ENCODE peak calls at places on chromosomes 16 and 17, in seven cellular contexts. J is prostate gland, W is IMR-90, M is OCI-LY7, D is adrenal gland, F is A549, Z is neural progenitor cell. L is an unnamed sample.
A peak's percentile ranks its signal among the peaks of the same experiment; 100 is the strongest.

GRCh38 chr16:872436-873242 is 72.1 kb upstream of the GNG13 start:
- DNase-seq in J (no peak), W (no peak), M (no peak), D (no peak), F (no peak), Z (no peak), L (no peak)

GRCh38 chr16:20781697-20782096 is 17.9 kb downstream of the ACSM3 start:
- DNase-seq in J (no peak), W (no peak), M (no peak), D (no peak), F (no peak), Z (no peak), L (no peak)

GRCh38 chr16:67547423-67548264 is 14.7 kb upstream of the CTCF start:
- DNase-seq in J (no peak), W (no peak), M (peak; percentile 99), D (no peak), F (no peak), Z (no peak), L (peak; percentile 83)

GRCh38 chr17:74466111-74466784 is at the start of gene CD300A:
- DNase-seq in J (no peak), W (no peak), M (peak; percentile 74), D (peak; percentile 51), F (no peak), Z (no peak), L (no peak)

GRCh38 chr17:732788-733720 is 658 bp downstream of the TLCD3A start:
- DNase-seq in J (peak; percentile 48), W (peak; percentile 37), M (peak; percentile 24), D (peak; percentile 29), F (no peak), Z (peak; percentile 68), L (peak; percentile 57)

GRCh38 chr16:31376705-31377104 is 16.4 kb upstream of the ITGAD start:
- DNase-seq in J (no peak), W (no peak), M (no peak), D (no peak), F (no peak), Z (no peak), L (no peak)

GRCh38 chr17:37848690-37849616 is 75.3 kb upstream of the TBC1D3K start:
- DNase-seq in J (no peak), W (peak; percentile 96), M (no peak), D (peak; percentile 73), F (peak; percentile 86), Z (no peak), L (peak; percentile 34)

GRCh38 chr17:82882715-82883446 is 43.1 kb upstream of the ZNF750 start:
- DNase-seq in J (peak; percentile 80), W (no peak), M (no peak), D (no peak), F (no peak), Z (no peak), L (no peak)

GRCh38 chr17:16444258-16444886 is 29.0 kb downstream of the TRPV2 start:
- DNase-seq in J (no peak), W (no peak), M (no peak), D (peak; percentile 56), F (no peak), Z (no peak), L (no peak)

GRCh38 chr16:79554912-79555311 is 45.6 kb downstream of the MAF start:
- DNase-seq in J (no peak), W (no peak), M (no peak), D (no peak), F (no peak), Z (no peak), L (no peak)

DNA sequence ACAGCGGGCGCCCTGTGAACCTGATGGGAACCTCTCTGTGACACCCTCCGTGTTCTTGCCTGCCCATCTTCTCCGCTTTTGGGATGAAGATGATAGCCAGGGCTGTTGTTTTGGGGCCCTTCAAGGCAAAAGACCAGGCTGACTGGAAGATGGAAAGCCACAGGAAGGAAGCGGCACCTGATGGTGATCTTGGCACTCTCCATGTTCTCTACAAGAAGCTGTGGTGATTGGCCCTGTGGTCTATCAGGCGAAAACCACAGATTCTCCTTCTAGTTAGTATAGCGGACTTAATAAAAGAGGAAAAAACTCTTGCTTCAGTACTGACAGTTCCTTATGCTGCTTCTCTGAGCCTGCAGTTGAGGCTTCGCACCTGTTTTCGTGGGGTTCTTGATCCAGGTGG is 10.5 kb downstream of the CDK5RAP3 start:
- DNase-seq in J (no peak), W (no peak), M (no peak), D (no peak), F (no peak), Z (no peak), L (no peak)
- H3K27ac ChIP-seq in J (no peak overlapping the region), W (no peak overlapping the region), M (no peak overlapping the region), D (no peak overlapping the region), F (no peak overlapping the region), Z (no peak overlapping the region), L (no peak overlapping the region)

GRCh38 chr17:80286638-80286960 is 25.9 kb downstream of the RNF213 start:
- DNase-seq in J (no peak), W (no peak), M (no peak), D (no peak), F (no peak), Z (no peak), L (no peak)

GRCh38 chr17:80287038-80287437 is 26.4 kb downstream of the RNF213 start:
- DNase-seq in J (no peak), W (no peak), M (no peak), D (peak; percentile 56), F (no peak), Z (no peak), L (no peak)

GRCh38 chr17:80283116-80283852 is 22.6 kb downstream of the RNF213 start:
- DNase-seq in J (no peak), W (no peak), M (peak; percentile 20), D (peak; percentile 49), F (no peak), Z (no peak), L (no peak)

GRCh38 chr17:80285237-80285920 is 24.7 kb downstream of the RNF213 start:
- DNase-seq in J (no peak), W (no peak), M (no peak), D (no peak), F (no peak), Z (no peak), L (no peak)

DNA sequence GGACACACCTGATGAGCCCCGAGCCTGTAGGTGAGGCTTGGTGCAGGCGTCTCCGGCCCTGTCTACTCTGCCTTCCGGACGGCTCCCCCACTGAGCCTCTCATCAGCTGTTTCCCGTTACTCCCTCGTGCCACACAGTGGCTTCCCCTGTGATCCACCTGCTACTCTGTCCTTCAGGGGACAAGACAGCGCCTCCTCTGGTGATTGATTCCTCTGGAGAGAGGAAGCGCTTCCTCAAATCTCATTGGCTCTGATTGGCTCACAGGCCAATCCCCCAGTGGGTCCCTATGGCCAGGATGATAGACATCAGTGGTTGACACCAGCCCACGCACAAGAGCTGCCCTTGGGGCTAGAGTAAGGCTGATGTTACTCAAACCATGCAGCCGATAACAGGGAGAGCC is 24.0 kb downstream of the RNF213 start:
- DNase-seq in J (no peak), W (no peak), M (no peak), D (no peak), F (no peak), Z (peak; percentile 63), L (no peak)
- H3K27ac ChIP-seq in J (no peak overlapping the region), W (no peak overlapping the region), M (no peak overlapping the region), D (no peak overlapping the region), F (no peak overlapping the region), Z (no peak overlapping the region), L (no peak overlapping the region)

GRCh38 chr16:30369938-30370443 is 303 bp downstream of the TBC1D10B start:
- DNase-seq in J (no peak), W (no peak), M (no peak), D (no peak), F (no peak), Z (no peak), L (no peak)
- H3K27ac ChIP-seq in J (peak overlapping the region; percentile 74), W (peak overlapping the region; percentile 82), M (peak overlapping the region; percentile 26), D (peak overlapping the region; percentile 67), F (peak overlapping the region; percentile 98), Z (no peak overlapping the region), L (peak overlapping the region; percentile 37)

DNA sequence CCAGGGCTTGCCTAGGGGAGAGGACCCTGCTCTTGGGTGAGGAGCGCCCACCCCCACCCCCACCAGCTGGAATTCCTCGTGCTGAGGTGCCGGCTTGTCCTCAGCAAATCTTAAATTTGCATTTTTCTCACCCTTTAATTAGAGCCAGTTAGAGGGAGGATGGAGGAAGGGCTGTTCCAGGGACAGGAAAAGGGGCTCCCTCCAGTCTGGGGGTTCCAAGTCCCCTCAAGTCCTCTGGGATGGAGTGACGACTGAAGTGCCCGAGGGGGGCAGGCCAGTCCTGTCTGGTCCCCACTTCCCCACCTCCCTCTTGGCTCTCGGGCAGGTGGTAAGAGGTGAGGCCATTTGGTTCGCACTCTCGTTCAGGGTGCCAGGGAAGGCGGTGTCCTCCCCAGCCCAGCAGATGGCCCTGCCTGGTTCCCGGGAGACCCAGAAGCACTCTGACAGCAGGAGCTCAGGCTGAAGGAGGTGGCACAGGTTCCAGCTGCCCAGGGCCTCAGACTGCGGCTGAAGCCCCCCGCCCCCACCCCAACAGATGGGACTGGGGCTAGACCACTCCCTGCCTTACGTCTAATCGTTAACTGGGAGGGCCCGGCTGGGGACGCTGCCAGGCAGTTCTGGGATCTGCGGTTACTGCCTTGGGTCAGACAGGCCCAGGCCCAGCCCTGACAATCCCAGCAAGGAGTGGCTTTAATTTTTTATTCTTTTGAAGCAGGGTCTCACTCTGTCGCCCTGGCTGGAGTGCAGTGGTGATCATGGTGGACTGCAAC is 2.2 kb downstream of the RAB26 start:
- DNase-seq in J (no peak), W (peak; percentile 28), M (peak; percentile 38), D (no peak), F (peak; percentile 66), Z (peak; percentile 44), L (no peak)
- H3K27ac ChIP-seq in J (peak overlapping the region; percentile 36), W (no peak overlapping the region), M (peak overlapping the region; percentile 83), D (no peak overlapping the region), F (peak overlapping the region; percentile 92), Z (no peak overlapping the region), L (no peak overlapping the region)

DNA sequence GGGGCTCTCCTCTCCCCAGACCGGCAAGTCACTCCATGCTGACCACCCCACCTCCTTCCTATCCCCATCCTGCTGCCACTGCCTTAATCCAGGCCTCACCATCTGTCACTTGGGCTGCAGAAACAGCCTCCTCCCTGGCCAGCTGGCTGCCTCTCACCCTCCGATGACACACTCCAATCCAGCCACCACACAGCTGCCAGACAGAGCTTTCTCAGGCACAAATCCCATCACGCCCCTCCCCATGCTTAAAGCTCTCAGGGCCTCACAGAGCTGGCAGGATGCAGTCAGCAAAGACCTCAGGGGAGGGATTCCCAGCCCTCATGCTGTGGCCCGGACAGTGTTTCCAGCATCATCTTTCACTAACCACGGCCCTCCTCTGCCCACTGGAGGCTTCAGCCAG is 13.7 kb downstream of the CAMKK1 start:
- DNase-seq in J (no peak), W (peak; percentile 73), M (no peak), D (peak; percentile 47), F (no peak), Z (peak; percentile 89), L (no peak)
- H3K27ac ChIP-seq in J (no peak overlapping the region), W (no peak overlapping the region), M (no peak overlapping the region), D (no peak overlapping the region), F (no peak overlapping the region), Z (no peak overlapping the region), L (no peak overlapping the region)

GRCh38 chr17:78682363-78682762 is 99.7 kb downstream of the CYTH1 start:
- DNase-seq in J (no peak), W (no peak), M (no peak), D (no peak), F (no peak), Z (peak; percentile 23), L (no peak)
- H3K27ac ChIP-seq in J (no peak overlapping the region), W (no peak overlapping the region), M (no peak overlapping the region), D (no peak overlapping the region), F (peak overlapping the region; percentile 94), Z (no peak overlapping the region), L (no peak overlapping the region)

GRCh38 chr17:35846055-35846809 is 22.5 kb downstream of the HEATR9 start:
- DNase-seq in J (no peak), W (peak; percentile 6), M (no peak), D (no peak), F (no peak), Z (no peak), L (no peak)
- H3K27ac ChIP-seq in J (no peak overlapping the region), W (no peak overlapping the region), M (no peak overlapping the region), D (peak overlapping the region; percentile 27), F (no peak overlapping the region), Z (no peak overlapping the region), L (no peak overlapping the region)

L was measured in endothelial cell of umbilical vein.